ENCODE peak calls at places on chromosomes 13 and 19, in nine cellular contexts. X is A549; C is NCI-H1436; K is gastrocnemius medialis; P is activated CD4-positive, alpha-beta T cell treated with anti-CD3 and anti-CD28 coated beads, Interleukin-2, amount 50 U/mL, for 1 hour; A is naive thymus-derived CD8-positive, alpha-beta T cell; Y is T-helper 1 cell; N is posterior vena cava; F is CD4-positive, CD25-positive, alpha-beta regulatory T cell. T is an unnamed sample.

GRCh38 chr19:30656520-30657100 is 284.4 kb downstream of the ZNF536 start:
- DNase-seq in X (no peak), C (no peak), K (no peak), P (no peak), A (no peak), Y (no peak), N (no peak), F (no peak), T (no peak)

GRCh38 chr19:33212773-33213172 is 12.9 kb downstream of the SLC7A10 start:
- DNase-seq in X (no peak), C (no peak), K (no peak), P (no peak), A (no peak), Y (no peak), N (no peak), F (no peak), T (no peak)

GRCh38 chr19:410243-410781 is 1.4 kb upstream of the C2CD4C start:
- DNase-seq in X (no peak), C (no peak), K (no peak), P (no peak), A (no peak), Y (peak; percentile 8), N (peak; percentile 80), F (no peak), T (no peak)

GRCh38 chr13:108985166-108985565 is 355.8 kb downstream of the MYO16 start:
- DNase-seq in X (no peak), C (no peak), K (no peak), P (no peak), A (no peak), Y (no peak), N (no peak), F (no peak), T (no peak)

GRCh38 chr13:41426047-41426446 is 31.3 kb upstream of the RGCC start:
- DNase-seq in X (no peak), C (no peak), K (no peak), P (no peak), A (no peak), Y (no peak), N (no peak), F (no peak), T (no peak)

GRCh38 chr19:743168-743687 is 7.7 kb upstream of the MISP start:
- DNase-seq in X (no peak), C (no peak), K (no peak), P (no peak), A (no peak), Y (no peak), N (no peak), F (no peak), T (no peak)

GRCh38 chr19:14127176-14127575 is 9.2 kb downstream of the ASF1B start:
- DNase-seq in X (no peak), C (no peak), K (peak; percentile 97), P (no peak), A (no peak), Y (no peak), N (no peak), F (no peak), T (peak; percentile 82)

GRCh38 chr13:85366759-85367417 is 432.3 kb downstream of the SLITRK6 start:
- DNase-seq in X (no peak), C (no peak), K (no peak), P (no peak), A (no peak), Y (no peak), N (no peak), F (no peak), T (no peak)

GRCh38 chr13:98056839-98057410 is 86.0 kb upstream of the FARP1 start:
- DNase-seq in X (no peak), C (no peak), K (no peak), P (no peak), A (no peak), Y (no peak), N (no peak), F (no peak), T (no peak)

T was measured in CD14-positive monocyte.